ENCODE peak calls at places on chromosomes 3 and 15, in ten cellular contexts. T is transverse colon, G is spleen, W is HCT116, L is GM12878, K is breast epithelium, M is stomach, Q is prostate gland, F is suprapubic skin, R is endothelial cell of umbilical vein. D is an unnamed sample. For H3K27me3, the result is how much of the 10 kb centered on the place peaks cover.

GRCh38 chr3:194481103-194481502 is 5.7 kb downstream of the ATP13A3 start:
- DNase-seq in M (no peak), Q (no peak), L (no peak), G (no peak), T (no peak), W (no peak), K (no peak), F (no peak), R (no peak), D (no peak)

GRCh38 chr15:29364429-29365078 is 94.9 kb upstream of the NSMCE3 start:
- DNase-seq in M (no peak), L (no peak), F (no peak), T (no peak), W (no peak), Q (no peak), G (no peak), K (no peak), R (no peak), D (no peak)

GRCh38 chr3:149555941-149556340 is 81.4 kb downstream of the TM4SF4 start:
- DNase-seq in F (no peak), R (no peak), W (no peak), Q (no peak), L (no peak), T (no peak), K (no peak), G (no peak), M (no peak), D (no peak)

GRCh38 chr3:183211390-183211789 is 41.7 kb upstream of the B3GNT5 start:
- DNase-seq in W (no peak), R (no peak), T (no peak), F (no peak), M (peak), G (peak), Q (no peak), K (no peak), L (no peak), D (no peak)

GRCh38 chr3:128584412-128585020 is 66.1 kb downstream of the RPN1 start:
- DNase-seq in W (peak), L (peak), K (peak), F (no peak), Q (peak), M (peak), G (peak), R (peak), T (peak), D (no peak)

GRCh38 chr3:62688050-62688449 is 187.2 kb downstream of the CADPS start:
- DNase-seq in W (no peak), M (no peak), G (no peak), K (no peak), T (no peak), L (no peak), R (no peak), F (no peak), Q (no peak), D (no peak)

GRCh38 chr3:194405756-194406155 is 6.7 kb upstream of the GP5 start:
- DNase-seq in K (no peak), T (no peak), Q (no peak), G (no peak), L (no peak), F (no peak), R (no peak), M (no peak), W (no peak), D (no peak)

GRCh38 chr3:182633206-182633605 is 160.1 kb upstream of the ATP11B start:
- DNase-seq in W (no peak), Q (no peak), G (no peak), F (no peak), R (no peak), T (no peak), M (no peak), L (no peak), K (no peak), D (no peak)

GRCh38 chr3:41933154-41933676 is 28.7 kb downstream of the ULK4 start:
- DNase-seq in R (peak), M (no peak), L (no peak), Q (peak), K (no peak), F (no peak), G (no peak), T (no peak), W (no peak), D (no peak)

GRCh38 chr3:154113609-154114008 is 7.6 kb upstream of the ARHGEF26 start:
- DNase-seq in T (no peak), L (no peak), M (no peak), W (no peak), R (no peak), G (no peak), F (no peak), Q (no peak), K (no peak), D (no peak)

GRCh38 chr3:151944356-151944755 is 70.9 kb downstream of the SUCNR1 start:
- DNase-seq in R (no peak), F (no peak), M (no peak), W (no peak), K (no peak), Q (no peak), L (no peak), G (no peak), T (no peak), D (no peak)

GRCh38 chr3:194330579-194330978 is 20.5 kb downstream of the CPN2 start:
- DNase-seq in F (no peak), K (peak), Q (peak), W (no peak), R (no peak), T (no peak), M (peak), L (no peak), G (no peak), D (no peak)

GRCh38 chr3:10090181-10090580 is 17.9 kb downstream of the FANCD2OS start:
- DNase-seq in W (no peak), G (no peak), M (peak), K (no peak), T (peak), F (no peak), R (no peak), L (no peak), Q (no peak), D (no peak)

GRCh38 chr3:126858887-126859286 is 124.0 kb upstream of the PLXNA1 start:
- DNase-seq in K (no peak), T (no peak), F (peak), W (no peak), R (peak), L (no peak), M (no peak), Q (no peak), G (no peak), D (peak)
- TF ChIP-seq POLR2AphosphoS5 in K (no peak), T (no peak), F (no peak), W (no peak), R (no peak), L (no peak), M (no peak), Q (no peak), G (no peak), D (no peak)

DNA sequence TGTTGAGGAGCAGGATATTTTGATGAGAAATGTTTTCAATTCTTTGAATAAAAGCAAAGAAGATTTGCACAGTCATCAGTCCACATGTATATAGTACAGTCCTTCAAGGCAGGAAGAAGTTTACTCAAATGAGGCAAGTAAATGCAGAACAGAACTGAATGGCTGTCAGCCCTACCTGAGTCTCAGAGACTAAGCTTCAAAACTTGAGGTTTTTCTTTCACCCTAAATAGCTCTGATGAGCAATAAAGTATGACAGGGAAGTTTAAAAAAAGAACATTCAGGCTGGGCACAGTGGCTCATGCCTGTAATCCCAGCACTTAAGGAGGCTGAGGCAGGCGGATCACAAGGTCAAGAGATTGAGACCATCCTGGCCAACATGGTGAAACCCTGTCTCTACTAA is 232.5 kb downstream of the SUCLG2 start:
- DNase-seq in T (no peak), Q (no peak), M (no peak), R (no peak), G (no peak), W (no peak), L (no peak), K (no peak), F (no peak), D (no peak)
- H3K27me3 ChIP-seq in T (under half), Q (under half), M (under half), R (under half), G (under half), W (under half), L (under half), K (under half), F (under half), D (under half)

GRCh38 chr15:22980189-22981136 is at the start of gene CYFIP1:
- DNase-seq in G (peak), R (peak), Q (peak), F (peak), K (peak), L (no peak), W (peak), M (peak), T (peak), D (no peak)
- TF ChIP-seq POLR2A in G (no peak), R (peak), Q (peak), F (no peak), K (no peak), L (peak), W (no peak), M (no peak), T (peak), D (peak)

GRCh38 chr3:100333051-100333450 is 1.5 kb upstream of the NIT2 start:
- DNase-seq in M (no peak), K (no peak), L (no peak), Q (no peak), F (no peak), T (no peak), W (no peak), R (no peak), G (no peak), D (no peak)

GRCh38 chr3:100334340-100335136 is at the start of gene NIT2:
- DNase-seq in Q (peak), F (peak), R (peak), T (peak), W (peak), G (peak), L (no peak), M (peak), K (peak), D (no peak)

GRCh38 chr3:100331660-100332059 is 2.9 kb upstream of the NIT2 start:
- DNase-seq in R (no peak), T (no peak), L (no peak), W (no peak), F (no peak), K (no peak), M (no peak), Q (no peak), G (no peak), D (no peak)

GRCh38 chr3:100333970-100334339 is 602 bp upstream of the NIT2 start:
- DNase-seq in F (no peak), L (no peak), T (no peak), G (no peak), R (no peak), M (no peak), K (no peak), Q (no peak), W (no peak), D (no peak)

DNA sequence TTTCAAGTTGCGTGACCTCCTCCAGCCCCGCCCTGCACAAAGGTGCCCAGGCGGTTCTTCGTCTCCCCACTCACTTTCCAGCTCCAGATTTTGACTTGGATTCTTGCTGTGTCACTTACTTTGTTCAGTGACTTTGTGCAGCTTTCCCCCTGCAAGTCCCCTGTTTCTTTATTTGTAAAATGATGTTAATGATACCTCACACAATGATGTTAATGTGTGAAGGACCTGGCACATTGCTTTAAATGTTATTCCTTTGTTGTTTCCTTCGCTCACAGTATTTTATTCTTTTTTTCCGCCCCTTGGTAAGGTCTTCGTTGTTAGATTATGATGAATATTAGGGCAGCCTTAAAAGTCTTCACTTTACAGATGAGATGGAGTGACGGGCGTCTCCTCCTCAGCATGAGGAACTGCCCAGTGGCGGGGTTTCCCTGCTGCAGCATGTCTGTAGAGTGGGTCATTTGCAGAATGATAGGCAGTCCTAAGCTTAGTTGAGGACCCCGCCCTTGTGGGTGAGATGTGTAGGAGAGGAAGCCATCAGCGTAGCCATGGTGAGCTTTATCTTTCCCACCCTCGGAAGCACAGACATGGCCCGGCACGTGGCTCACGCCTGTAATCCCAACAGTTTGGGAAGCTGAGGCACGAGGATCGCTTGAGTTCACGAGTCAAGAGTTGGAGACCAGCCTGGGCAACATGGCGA is 728 bp downstream of the NIT2 start:
- DNase-seq in F (no peak), L (no peak), T (peak), R (peak), W (no peak), K (no peak), Q (no peak), M (no peak), G (peak), D (no peak)
- TF ChIP-seq POLR2AphosphoS5 in F (no peak), L (no peak), T (no peak), R (no peak), W (no peak), K (no peak), Q (no peak), M (no peak), G (no peak), D (no peak)

GRCh38 chr15:69735126-69735525 is 282.5 kb downstream of the RPLP1 start:
- DNase-seq in M (no peak), Q (no peak), K (no peak), T (no peak), R (no peak), F (no peak), L (no peak), G (no peak), W (no peak), D (no peak)

GRCh38 chr15:69740684-69741083 is 288.1 kb downstream of the RPLP1 start:
- DNase-seq in M (no peak), W (no peak), K (no peak), R (no peak), F (no peak), T (no peak), G (no peak), L (no peak), Q (no peak), D (no peak)

GRCh38 chr15:69734699-69735098 is 282.1 kb downstream of the RPLP1 start:
- DNase-seq in K (no peak), F (no peak), L (no peak), R (no peak), W (no peak), G (no peak), M (no peak), T (no peak), Q (no peak), D (no peak)

GRCh38 chr15:69732133-69732532 is 279.5 kb downstream of the RPLP1 start:
- DNase-seq in W (no peak), K (no peak), Q (no peak), L (no peak), T (no peak), M (no peak), R (no peak), F (no peak), G (no peak), D (no peak)

DNA sequence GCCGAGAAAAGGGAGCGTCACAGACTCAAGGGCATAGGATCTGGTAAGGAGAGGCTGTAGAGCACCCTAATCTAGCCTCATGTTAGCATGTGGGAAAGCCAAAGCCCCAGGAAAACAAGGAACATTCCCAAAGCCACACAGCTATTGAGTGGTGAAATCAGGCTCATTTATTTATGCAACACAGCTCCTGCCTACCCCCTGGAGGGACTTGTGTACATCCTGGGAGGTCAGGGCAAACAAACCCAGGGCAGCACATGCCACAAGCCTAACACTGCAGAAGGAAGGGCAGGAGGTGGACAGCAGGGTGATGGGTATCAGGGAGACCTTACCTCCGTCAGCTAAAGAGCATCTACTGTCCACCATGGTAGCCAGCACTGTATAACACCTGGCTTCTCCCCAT is 283.5 kb downstream of the RPLP1 start:
- DNase-seq in T (no peak), M (no peak), K (no peak), F (no peak), W (no peak), L (no peak), R (no peak), G (no peak), Q (no peak), D (no peak)
- H3K27me3 ChIP-seq in T (under half), M (under half), K (under half), F (under half), W (under half), L (under half), R (under half), G (under half), Q (under half), D (under half)

DNA sequence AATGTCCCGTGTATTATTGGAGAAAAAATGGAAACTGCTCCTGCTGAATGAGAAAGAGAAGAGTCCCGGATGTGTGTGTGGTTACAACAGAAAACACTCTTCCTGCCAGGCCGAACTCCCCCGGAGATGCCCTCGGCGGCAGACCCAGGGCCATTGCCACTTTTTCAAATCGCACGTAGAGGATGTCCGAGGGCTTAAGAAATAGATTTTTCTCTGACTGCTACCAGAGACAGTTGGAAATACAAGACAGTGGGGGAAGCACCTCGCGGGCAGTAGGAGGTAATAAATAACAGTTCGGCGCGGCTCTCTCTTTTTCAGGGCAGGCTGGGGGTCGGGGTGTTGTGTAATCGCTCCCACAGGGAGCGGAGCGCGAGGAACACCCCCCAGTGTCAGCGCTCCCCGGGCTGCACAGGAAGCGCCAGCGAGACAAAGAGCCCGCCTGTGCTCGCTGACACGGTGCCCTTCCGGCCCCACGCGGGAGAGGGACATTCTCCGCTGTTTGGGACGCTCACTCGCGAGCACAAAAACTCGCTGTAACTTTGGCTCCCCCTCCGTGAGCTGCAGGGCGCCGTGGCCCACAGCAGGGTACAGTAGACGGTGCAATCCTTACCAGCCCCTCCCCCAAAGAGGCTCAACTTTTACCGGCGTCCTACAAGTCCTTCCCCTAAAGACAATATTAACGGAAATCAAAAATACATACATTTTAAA is 1.1 kb downstream of the VGLL4 start:
- DNase-seq in L (peak), W (peak), K (peak), R (peak), M (peak), T (peak), G (peak), F (peak), Q (peak), D (no peak)
- TF ChIP-seq POLR2A in L (peak), W (no peak), K (peak), R (peak), M (no peak), T (peak), G (no peak), F (peak), Q (no peak), D (no peak)

GRCh38 chr15:47517737-47518136 is 199.6 kb upstream of the SEMA6D start:
- DNase-seq in G (no peak), W (no peak), L (no peak), F (no peak), R (peak), Q (no peak), K (no peak), T (no peak), M (no peak), D (no peak)

GRCh38 chr15:47514251-47514652 is 203.1 kb upstream of the SEMA6D start:
- DNase-seq in K (no peak), G (no peak), M (no peak), W (no peak), Q (no peak), R (peak), F (no peak), T (no peak), L (no peak), D (no peak)

GRCh38 chr15:47511241-47511640 is 206.1 kb upstream of the SEMA6D start:
- DNase-seq in Q (no peak), W (no peak), M (no peak), L (no peak), T (no peak), G (no peak), F (no peak), K (no peak), R (no peak), D (no peak)

GRCh38 chr15:47513496-47513895 is 203.8 kb upstream of the SEMA6D start:
- DNase-seq in M (no peak), F (no peak), R (no peak), G (no peak), Q (no peak), W (no peak), K (no peak), L (no peak), T (no peak), D (no peak)

GRCh38 chr15:47516576-47517371 is 200.5 kb upstream of the SEMA6D start:
- DNase-seq in M (no peak), T (no peak), L (no peak), G (no peak), K (no peak), F (no peak), W (no peak), Q (no peak), R (no peak), D (no peak)
- TF ChIP-seq POLR2AphosphoS5 in M (no peak), T (no peak), L (no peak), G (no peak), K (no peak), F (no peak), W (no peak), Q (no peak), R (no peak), D (no peak)

GRCh38 chr15:47332481-47332880 is 384.8 kb upstream of the SEMA6D start:
- DNase-seq in F (no peak), L (no peak), R (no peak), K (no peak), M (no peak), Q (no peak), W (no peak), G (no peak), T (no peak), D (no peak)
- H3K27me3 ChIP-seq in F (under half), L (under half), R (under half), K (under half), M (under half), Q (under half), W (under half), G (under half), T (under half), D (under half)